ENCODE peak calls at places on chromosomes 6 and 20, in seven cellular contexts. V is AG04449; X is stimulated activated CD4-positive, alpha-beta T cell treated with anti-CD3 and anti-CD28 coated beads, Interleukin-1b, Interleukin-23, amount 100 ng/mL, for 4 hours; Z is RWPE1; O is neural crest cell; Y is astrocyte of the hippocampus; K is nephron progenitor cell. P is an unnamed sample.
A peak's percentile ranks its signal among the peaks of the same experiment; 100 is the strongest.

GRCh38 chr6:40485795-40486194 is 101.4 kb downstream of the LRFN2 start:
- DNase-seq in V (no peak), X (no peak), Z (no peak), O (no peak), Y (no peak), K (no peak), P (no peak)

GRCh38 chr6:137271245-137272183 is 52.3 kb upstream of the IFNGR1 start:
- DNase-seq in V (no peak), X (no peak), Z (peak; percentile 56), O (no peak), Y (peak; percentile 72), K (no peak), P (peak; percentile 44)

GRCh38 chr6:109531446-109531845 is 48.4 kb upstream of the ZBTB24 start:
- DNase-seq in V (no peak), X (no peak), Z (no peak), O (no peak), Y (no peak), K (no peak), P (no peak)

GRCh38 chr6:141607956-141608355 is 524.8 kb upstream of the GJE1 start:
- DNase-seq in V (no peak), X (no peak), Z (no peak), O (no peak), Y (no peak), K (no peak), P (no peak)

GRCh38 chr6:26240157-26240980 is 124.6 kb upstream of the BTN3A2 start:
- DNase-seq in V (no peak), X (no peak), Z (no peak), O (no peak), Y (peak; percentile 75), K (no peak), P (no peak)

GRCh38 chr20:15220009-15220656 is 882.7 kb upstream of the FLRT3 start:
- DNase-seq in V (no peak), X (no peak), Z (peak; percentile 8), O (no peak), Y (no peak), K (no peak), P (no peak)

GRCh38 chr6:98672681-98673475 is 161.5 kb upstream of the POU3F2 start:
- DNase-seq in V (no peak), X (no peak), Z (no peak), O (no peak), Y (peak; percentile 91), K (no peak), P (no peak)

GRCh38 chr6:141677598-141678211 is 455.0 kb upstream of the GJE1 start:
- DNase-seq in V (no peak), X (no peak), Z (peak; percentile 13), O (no peak), Y (peak; percentile 55), K (no peak), P (peak; percentile 28)

GRCh38 chr6:149335924-149336323 is 18.4 kb downstream of the TAB2 start:
- DNase-seq in V (peak; percentile 14), X (peak; percentile 22), Z (peak; percentile 34), O (no peak), Y (peak; percentile 48), K (no peak), P (no peak)

GRCh38 chr6:91132461-91132860 is 545.6 kb upstream of the MAP3K7 start:
- DNase-seq in V (no peak), X (no peak), Z (peak; percentile 2), O (no peak), Y (peak; percentile 70), K (no peak), P (no peak)

GRCh38 chr6:111551521-111552231 is 54.0 kb downstream of the TRAF3IP2 start:
- DNase-seq in V (no peak), X (no peak), Z (no peak), O (no peak), Y (peak; percentile 84), K (peak; percentile 15), P (peak; percentile 98)

GRCh38 chr20:57772349-57772964 is 62.6 kb upstream of the PMEPA1 start:
- DNase-seq in V (no peak), X (no peak), Z (peak; percentile 99), O (no peak), Y (peak; percentile 72), K (no peak), P (no peak)

GRCh38 chr6:127458817-127459216 is 372 bp downstream of the KIAA0408 start:
- DNase-seq in V (no peak), X (no peak), Z (no peak), O (no peak), Y (no peak), K (no peak), P (no peak)

GRCh38 chr20:6583134-6583738 is 184.2 kb upstream of the BMP2 start:
- DNase-seq in V (no peak), X (no peak), Z (peak; percentile 57), O (peak; percentile 18), Y (peak; percentile 78), K (peak; percentile 47), P (peak; percentile 48)

GRCh38 chr6:111926731-111927302 is 53.6 kb upstream of the FYN start:
- DNase-seq in V (no peak), X (no peak), Z (no peak), O (no peak), Y (no peak), K (no peak), P (no peak)

GRCh38 chr20:37469531-37469930 is 51.5 kb upstream of the NNAT start:
- DNase-seq in V (no peak), X (no peak), Z (no peak), O (no peak), Y (no peak), K (no peak), P (no peak)

GRCh38 chr6:147132889-147133288 is 71.3 kb upstream of the STXBP5 start:
- DNase-seq in V (no peak), X (no peak), Z (no peak), O (no peak), Y (peak; percentile 53), K (no peak), P (peak; percentile 30)

GRCh38 chr20:5400164-5400762 is 83.5 kb upstream of the PROKR2 start:
- DNase-seq in V (no peak), X (no peak), Z (no peak), O (peak; percentile 26), Y (peak; percentile 54), K (peak; percentile 72), P (no peak)

GRCh38 chr6:113734886-113735481 is 122.2 kb upstream of the MARCKS start:
- DNase-seq in V (no peak), X (no peak), Z (no peak), O (no peak), Y (peak; percentile 49), K (no peak), P (no peak)

GRCh38 chr20:24598346-24598745 is 128.9 kb downstream of the SYNDIG1 start:
- DNase-seq in V (no peak), X (no peak), Z (no peak), O (no peak), Y (no peak), K (no peak), P (no peak)

GRCh38 chr20:9035129-9035528 is 33.8 kb upstream of the PLCB4 start:
- DNase-seq in V (peak; percentile 81), X (no peak), Z (no peak), O (no peak), Y (peak; percentile 90), K (no peak), P (no peak)

GRCh38 chr20:3646067-3646440 is 17.1 kb downstream of the GFRA4 start:
- DNase-seq in V (no peak), X (no peak), Z (no peak), O (no peak), Y (no peak), K (no peak), P (no peak)

GRCh38 chr20:55140631-55141030 is 665.2 kb downstream of the DOK5 start:
- DNase-seq in V (no peak), X (no peak), Z (no peak), O (no peak), Y (no peak), K (no peak), P (peak; percentile 90)

GRCh38 chr6:143733500-143733899 is 55.7 kb downstream of the PHACTR2 start:
- DNase-seq in V (no peak), X (no peak), Z (no peak), O (no peak), Y (no peak), K (no peak), P (no peak)

P was measured in NCI-H2081.